ENCODE peak calls at places on chromosome 15, in six cellular contexts. Q is HT1080; Y is psoas muscle; P is H54; V is stimulated activated effector memory CD8-positive, alpha-beta T cell treated with anti-CD3 and anti-CD28 coated beads, Interleukin-12 subunit alpha, Interleukin-12 subunit beta, amount 100 ng/mL, for 72 hours; M is osteocyte. F is an unnamed sample.
A peak's percentile ranks its signal among the peaks of the same experiment; 100 is the strongest.

GRCh38 chr15:30038667-30039523 is 43.9 kb upstream of the GOLGA8J start:
- DNase-seq in V (no peak), Y (no peak), M (no peak), P (peak; percentile 31), Q (peak; percentile 53), F (peak; percentile 42)

GRCh38 chr15:56820333-56820732 is 87.0 kb upstream of the ZNF280D start:
- DNase-seq in Q (no peak), V (peak; percentile 22), Y (no peak), M (no peak), P (no peak), F (no peak)

GRCh38 chr15:92801774-92802464 is 98.2 kb upstream of the CHD2 start:
- DNase-seq in M (no peak), Y (peak; percentile 82), V (no peak), Q (peak; percentile 90), P (no peak), F (no peak)

GRCh38 chr15:40911139-40911538 is 16.9 kb downstream of the VPS18 start:
- DNase-seq in V (no peak), Q (no peak), Y (no peak), P (no peak), M (no peak), F (no peak)

GRCh38 chr15:51382787-51383186 is 41.3 kb downstream of the GLDN start:
- DNase-seq in V (no peak), M (no peak), P (peak; percentile 26), Y (no peak), Q (peak; percentile 36), F (no peak)

GRCh38 chr15:90126457-90127435 is 24.5 kb upstream of the IDH2 start:
- DNase-seq in Q (no peak), P (no peak), M (no peak), V (no peak), Y (peak; percentile 75), F (no peak)

GRCh38 chr15:66654718-66655375 is 47.2 kb upstream of the SMAD6 start:
- DNase-seq in V (no peak), Y (no peak), M (no peak), Q (no peak), P (no peak), F (no peak)

GRCh38 chr15:85646538-85647091 is 148.1 kb downstream of the KLHL25 start:
- DNase-seq in V (peak; percentile 79), Y (no peak), Q (peak; percentile 48), M (no peak), P (peak; percentile 6), F (no peak)

GRCh38 chr15:41957021-41957897 is 15.1 kb downstream of the EHD4 start:
- DNase-seq in M (peak; percentile 46), V (no peak), P (no peak), Q (no peak), Y (no peak), F (no peak)

GRCh38 chr15:38690737-38691332 is 126.2 kb upstream of the RASGRP1 start:
- DNase-seq in P (no peak), Q (peak; percentile 56), V (peak; percentile 84), Y (peak; percentile 53), M (no peak), F (peak; percentile 71)

GRCh38 chr15:39429898-39430357 is 151.0 kb upstream of the THBS1 start:
- DNase-seq in M (no peak), P (peak; percentile 7), Y (no peak), Q (peak; percentile 77), V (no peak), F (no peak)

GRCh38 chr15:66860844-66861243 is 158.8 kb downstream of the SMAD6 start:
- DNase-seq in Y (no peak), Q (no peak), P (no peak), V (no peak), M (no peak), F (no peak)

GRCh38 chr15:66294157-66294931 is 976 bp downstream of the DIS3L start:
- DNase-seq in V (no peak), Q (peak; percentile 81), P (peak; percentile 50), Y (no peak), M (no peak), F (peak; percentile 40)

GRCh38 chr15:50652671-50653070 is 33.9 kb downstream of the TRPM7 start:
- DNase-seq in V (no peak), Q (no peak), Y (no peak), P (no peak), M (no peak), F (no peak)

F was measured in putamen.